ENCODE peak calls at places on chromosomes 6 and 20, in seven cellular contexts. C, I, N, R, J, S and W are unnamed samples.
A peak's percentile ranks its signal among the peaks of the same experiment; 100 is the strongest.

GRCh38 chr20:8986631-8987030 is 82.3 kb upstream of the PLCB4 start:
- DNase-seq in J (no peak), S (no peak), C (no peak), N (no peak), R (no peak), I (no peak), W (no peak)

GRCh38 chr6:163151212-163151611 is 263.3 kb upstream of the QKI start:
- DNase-seq in J (no peak), R (no peak), I (no peak), S (no peak), C (peak; percentile 20), N (no peak), W (no peak)

GRCh38 chr6:35302604-35303218 is 5.1 kb downstream of the DEF6 start:
- DNase-seq in J (peak; percentile 29), I (peak; percentile 81), C (no peak), S (peak; percentile 64), R (peak; percentile 9), N (peak; percentile 80), W (peak; percentile 24)

GRCh38 chr20:24097506-24098245 is 109.1 kb upstream of the GGTLC1 start:
- DNase-seq in N (no peak), S (no peak), C (no peak), R (no peak), J (peak; percentile 93), I (no peak), W (no peak)

GRCh38 chr20:53920647-53921245 is 149.6 kb downstream of the BCAS1 start:
- DNase-seq in I (no peak), C (no peak), N (no peak), J (no peak), R (no peak), S (no peak), W (no peak)

GRCh38 chr6:166308769-166309589 is 787 bp upstream of the PRR18 start:
- DNase-seq in N (no peak), J (no peak), C (no peak), I (peak; percentile 32), S (no peak), R (no peak), W (no peak)

GRCh38 chr6:102488729-102489128 is 1095.2 kb downstream of the GRIK2 start:
- DNase-seq in J (no peak), S (no peak), R (no peak), C (no peak), I (no peak), N (no peak), W (peak; percentile 36)

GRCh38 chr6:165571068-165571682 is 91.9 kb downstream of the PDE10A start:
- DNase-seq in R (peak; percentile 93), J (peak; percentile 87), C (no peak), N (no peak), S (no peak), I (peak; percentile 92), W (peak; percentile 67)

GRCh38 chr6:56902551-56903464 is 52.1 kb upstream of the BEND6 start:
- DNase-seq in N (no peak), I (peak; percentile 28), C (peak; percentile 14), J (peak; percentile 71), R (peak; percentile 76), S (no peak), W (peak; percentile 46)

GRCh38 chr6:29017428-29017802 is 12.3 kb upstream of the ZNF311 start:
- DNase-seq in C (no peak), J (no peak), N (no peak), I (no peak), R (no peak), S (no peak), W (no peak)

GRCh38 chr6:75230484-75231325 is 12.9 kb downstream of the COX7A2 start:
- DNase-seq in R (peak; percentile 67), J (peak; percentile 77), S (no peak), C (peak; percentile 33), N (no peak), I (peak; percentile 68), W (peak; percentile 71)

GRCh38 chr20:38315290-38315966 is 11.5 kb downstream of the BPI start:
- DNase-seq in J (no peak), R (peak; percentile 41), C (no peak), S (no peak), N (no peak), I (no peak), W (peak; percentile 31)

GRCh38 chr6:35305117-35305516 is 7.5 kb downstream of the DEF6 start:
- DNase-seq in I (peak; percentile 43), S (no peak), N (no peak), J (peak; percentile 82), R (no peak), C (no peak), W (no peak)

GRCh38 chr6:117463762-117464665 is 18.5 kb upstream of the DCBLD1 start:
- DNase-seq in S (no peak), I (no peak), N (no peak), R (peak; percentile 90), C (no peak), J (no peak), W (peak; percentile 76)

GRCh38 chr6:18280084-18280483 is 15.8 kb upstream of the DEK start:
- DNase-seq in R (no peak), I (no peak), S (no peak), J (no peak), N (no peak), C (no peak), W (no peak)

GRCh38 chr6:170132011-170132521 is 158.8 kb downstream of the DLL1 start:
- DNase-seq in R (no peak), I (no peak), N (no peak), C (no peak), S (peak; percentile 33), J (no peak), W (no peak)

GRCh38 chr6:44073612-44074382 is 53.5 kb downstream of the MRPL14 start:
- DNase-seq in N (peak; percentile 65), S (peak; percentile 74), R (no peak), I (peak; percentile 75), J (peak; percentile 61), C (no peak), W (peak; percentile 48)

GRCh38 chr6:159988983-159989454 is 20.1 kb downstream of the IGF2R start:
- DNase-seq in C (no peak), S (no peak), N (no peak), R (no peak), J (no peak), I (no peak), W (no peak)

GRCh38 chr6:161082215-161082614 is 90.6 kb downstream of the MAP3K4 start:
- DNase-seq in R (no peak), S (no peak), J (no peak), I (no peak), C (no peak), N (no peak), W (no peak)

GRCh38 chr6:20509211-20509610 is 25.0 kb upstream of the CDKAL1 start:
- DNase-seq in N (no peak), I (no peak), C (no peak), J (no peak), S (no peak), R (no peak), W (peak; percentile 10)

GRCh38 chr20:50242863-50243609 is 52.4 kb downstream of the CEBPB start:
- DNase-seq in C (no peak), R (no peak), J (peak; percentile 22), I (no peak), S (no peak), N (no peak), W (no peak)

GRCh38 chr20:1718604-1719384 is 61.2 kb upstream of the SIRPG start:
- DNase-seq in I (no peak), C (no peak), J (no peak), S (no peak), R (peak; percentile 46), N (no peak), W (no peak)

GRCh38 chr6:147382945-147383554 is 125.4 kb upstream of the SAMD5 start:
- DNase-seq in J (peak; percentile 70), R (peak; percentile 41), S (no peak), I (peak; percentile 47), C (peak; percentile 4), N (no peak), W (peak; percentile 52)

GRCh38 chr6:125273965-125274364 is 27.8 kb downstream of the HDDC2 start:
- DNase-seq in R (peak; percentile 24), C (no peak), N (no peak), J (peak; percentile 76), S (no peak), I (no peak), W (no peak)

GRCh38 chr6:123323419-123324329 is 313.1 kb downstream of the TRDN start:
- DNase-seq in I (no peak), R (no peak), J (peak; percentile 2), S (no peak), N (no peak), C (no peak), W (peak; percentile 49)

GRCh38 chr6:168371989-168372711 is 52.6 kb upstream of the DACT2 start:
- DNase-seq in J (no peak), I (no peak), R (no peak), C (no peak), S (no peak), N (no peak), W (no peak)

GRCh38 chr6:168372871-168373270 is 53.3 kb upstream of the DACT2 start:
- DNase-seq in N (no peak), J (no peak), R (no peak), I (peak; percentile 12), S (no peak), C (no peak), W (no peak)

GRCh38 chr6:168374051-168374502 is 54.5 kb upstream of the DACT2 start:
- DNase-seq in J (no peak), R (no peak), S (no peak), N (no peak), I (no peak), C (no peak), W (no peak)

GRCh38 chr6:168374541-168375071 is 55.0 kb upstream of the DACT2 start:
- DNase-seq in J (no peak), I (no peak), N (no peak), R (no peak), C (no peak), S (no peak), W (no peak)

GRCh38 chr6:168373389-168373788 is 53.8 kb upstream of the DACT2 start:
- DNase-seq in R (no peak), N (no peak), S (no peak), I (no peak), C (no peak), J (no peak), W (no peak)
- H3K23ac ChIP-seq in R (no peak overlapping the region), N (no peak overlapping the region), S (no peak overlapping the region), I (no peak overlapping the region), C (no peak overlapping the region), J (no peak overlapping the region), W (no peak overlapping the region)

DNA sequence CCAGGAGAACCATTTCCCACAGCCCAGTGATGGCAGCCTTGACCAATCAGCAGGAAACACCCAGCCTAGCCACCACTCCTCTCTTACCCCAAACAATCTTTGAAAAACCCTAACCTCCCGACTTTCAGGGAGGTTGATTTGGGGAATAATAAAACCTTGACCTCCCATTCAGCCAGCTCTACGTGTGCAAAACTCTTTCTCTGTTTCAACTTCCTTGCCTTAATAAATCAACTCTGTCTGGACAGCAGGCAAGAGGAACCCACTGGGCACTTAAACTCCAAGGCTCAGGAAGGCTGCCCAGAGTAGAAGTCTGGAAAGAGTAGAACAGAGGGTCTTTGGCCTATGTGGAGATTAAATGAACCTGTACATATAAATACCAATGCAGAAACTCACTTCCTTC is 35.0 kb downstream of the SERPINB1 start:
- DNase-seq in N (no peak), S (no peak), I (no peak), C (no peak), R (no peak), J (no peak), W (no peak)
- H3K23ac ChIP-seq in N (no peak overlapping the region), S (no peak overlapping the region), I (no peak overlapping the region), C (no peak overlapping the region), R (no peak overlapping the region), J (no peak overlapping the region), W (no peak overlapping the region)

GRCh38 chr6:41059569-41059968 is 6.6 kb downstream of the APOBEC2 start:
- DNase-seq in N (no peak), C (no peak), R (peak; percentile 47), S (no peak), J (peak; percentile 83), I (peak; percentile 69), W (peak; percentile 46)
- H3K23ac ChIP-seq in N (no peak overlapping the region), C (no peak overlapping the region), R (no peak overlapping the region), S (no peak overlapping the region), J (no peak overlapping the region), I (no peak overlapping the region), W (no peak overlapping the region)

GRCh38 chr20:62398120-62398821 is 8.8 kb downstream of the CABLES2 start:
- DNase-seq in I (no peak), C (no peak), R (no peak), J (no peak), S (no peak), N (no peak), W (no peak)
- H3K23ac ChIP-seq in I (no peak overlapping the region), C (peak overlapping the region; percentile 43), R (no peak overlapping the region), J (no peak overlapping the region), S (no peak overlapping the region), N (no peak overlapping the region), W (no peak overlapping the region)